ENCODE peak calls at places on chromosomes 3 and 15, in eight cellular contexts. G is RWPE2, S is A549, X is tibial nerve, D is PC-3, V is colonic mucosa, U is A673, T is GM23248. O is an unnamed sample. For H3K4me1, the result is how much of the 10 kb centered on the place peaks cover.

GRCh38 chr3:157201648-157202278 is 41.8 kb upstream of the CCNL1 start:
- DNase-seq in G (no peak), S (peak), X (no peak), D (peak), V (no peak), U (peak), T (peak), O (no peak)

GRCh38 chr3:16448691-16449090 is 64.8 kb downstream of the RFTN1 start:
- DNase-seq in G (peak), S (peak), X (no peak), D (peak), V (peak), U (peak), T (peak), O (peak)

GRCh38 chr3:157544501-157545139 is 41.4 kb upstream of the VEPH1 start:
- DNase-seq in G (no peak), S (no peak), X (no peak), D (no peak), V (no peak), U (no peak), T (peak), O (no peak)

GRCh38 chr15:74144153-74144775 is 13.9 kb downstream of the ISLR2 start:
- DNase-seq in G (no peak), S (peak), X (no peak), D (no peak), V (no peak), U (no peak), T (no peak), O (no peak)

GRCh38 chr3:126159476-126159875 is 20.9 kb downstream of the ALDH1L1 start:
- DNase-seq in G (no peak), S (no peak), X (no peak), D (no peak), V (no peak), U (no peak), T (no peak), O (no peak)

GRCh38 chr15:93029613-93030429 is 59.2 kb downstream of the RGMA start:
- DNase-seq in G (peak), S (no peak), X (no peak), D (peak), V (no peak), U (no peak), T (peak), O (no peak)

GRCh38 chr3:102113421-102114041 is 264.2 kb downstream of the NFKBIZ start:
- DNase-seq in G (no peak), S (peak), X (no peak), D (peak), V (no peak), U (no peak), T (no peak), O (no peak)

GRCh38 chr3:197906023-197906849 is 43.8 kb upstream of the RPL35A start:
- DNase-seq in G (peak), S (peak), X (peak), D (peak), V (peak), U (peak), T (peak), O (peak)

GRCh38 chr15:85754993-85755392 is 39.7 kb downstream of the KLHL25 start:
- DNase-seq in G (peak), S (no peak), X (peak), D (no peak), V (no peak), U (no peak), T (peak), O (peak)

GRCh38 chr3:120646771-120647449 is 35.1 kb downstream of the HGD start:
- DNase-seq in G (no peak), S (no peak), X (no peak), D (no peak), V (no peak), U (no peak), T (no peak), O (no peak)

GRCh38 chr3:59908280-59908679 is 858.5 kb upstream of the CFAP20DC start:
- DNase-seq in G (no peak), S (no peak), X (no peak), D (no peak), V (no peak), U (no peak), T (no peak), O (no peak)

GRCh38 chr3:73791356-73791755 is 166.6 kb upstream of the PDZRN3 start:
- DNase-seq in G (no peak), S (no peak), X (no peak), D (no peak), V (no peak), U (no peak), T (peak), O (no peak)

GRCh38 chr15:82066455-82066854 is 20.6 kb upstream of the MEX3B start:
- DNase-seq in G (no peak), S (no peak), X (no peak), D (no peak), V (no peak), U (no peak), T (no peak), O (no peak)

GRCh38 chr3:159245871-159246270 is 444.0 kb downstream of the MFSD1 start:
- DNase-seq in G (no peak), S (no peak), X (no peak), D (peak), V (no peak), U (no peak), T (no peak), O (no peak)

GRCh38 chr15:76065267-76065666 is 5.5 kb downstream of the TMEM266 start:
- DNase-seq in G (no peak), S (no peak), X (no peak), D (no peak), V (no peak), U (no peak), T (no peak), O (no peak)

GRCh38 chr15:88061452-88061851 is 195.1 kb downstream of the NTRK3 start:
- DNase-seq in G (no peak), S (no peak), X (no peak), D (no peak), V (no peak), U (no peak), T (no peak), O (no peak)

GRCh38 chr15:62307551-62307950 is 142.5 kb upstream of the C2CD4B start:
- DNase-seq in G (peak), S (no peak), X (no peak), D (peak), V (no peak), U (peak), T (peak), O (no peak)

GRCh38 chr15:75727031-75727531 is 14.4 kb upstream of the CSPG4 start:
- DNase-seq in G (peak), S (no peak), X (peak), D (no peak), V (no peak), U (no peak), T (no peak), O (no peak)

GRCh38 chr15:22866066-22866465 is 27.6 kb downstream of the NIPA2 start:
- DNase-seq in G (no peak), S (no peak), X (no peak), D (peak), V (no peak), U (no peak), T (no peak), O (no peak)

GRCh38 chr3:151227438-151228290 is 24.6 kb upstream of the GPR171 start:
- DNase-seq in G (no peak), S (peak), X (peak), D (peak), V (peak), U (peak), T (peak), O (peak)

GRCh38 chr3:42190701-42191442 is 75.1 kb downstream of the CCK start:
- DNase-seq in G (no peak), S (peak), X (peak), D (peak), V (peak), U (peak), T (peak), O (no peak)

DNA sequence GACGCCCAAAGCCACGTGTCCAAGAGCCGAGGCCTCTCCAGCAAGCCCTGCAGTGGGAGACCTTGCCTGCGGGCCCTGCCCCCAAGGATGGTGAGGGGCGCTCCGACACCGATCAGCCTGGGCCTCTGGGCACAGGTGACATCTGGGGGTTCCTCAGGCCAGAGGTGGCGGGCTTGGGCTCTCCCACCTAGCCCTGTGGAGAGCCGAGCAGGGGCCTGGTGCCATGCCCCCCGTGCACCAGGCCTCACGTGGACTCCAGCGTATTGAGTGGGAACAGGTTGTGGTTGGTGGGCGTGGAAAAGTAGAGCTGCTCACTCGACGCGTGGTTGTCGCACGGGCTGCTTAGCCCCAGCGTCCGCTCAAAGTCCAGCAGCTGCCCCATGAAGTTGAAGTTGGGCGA is 5.8 kb downstream of the DUSP7 start:
- DNase-seq in G (no peak), S (no peak), X (no peak), D (no peak), V (no peak), U (no peak), T (no peak), O (no peak)
- H3K4me1 ChIP-seq in G (under half), S (under half), X (under half), D (half or more), V (under half), U (under half), T (under half), O (half or more)

DNA sequence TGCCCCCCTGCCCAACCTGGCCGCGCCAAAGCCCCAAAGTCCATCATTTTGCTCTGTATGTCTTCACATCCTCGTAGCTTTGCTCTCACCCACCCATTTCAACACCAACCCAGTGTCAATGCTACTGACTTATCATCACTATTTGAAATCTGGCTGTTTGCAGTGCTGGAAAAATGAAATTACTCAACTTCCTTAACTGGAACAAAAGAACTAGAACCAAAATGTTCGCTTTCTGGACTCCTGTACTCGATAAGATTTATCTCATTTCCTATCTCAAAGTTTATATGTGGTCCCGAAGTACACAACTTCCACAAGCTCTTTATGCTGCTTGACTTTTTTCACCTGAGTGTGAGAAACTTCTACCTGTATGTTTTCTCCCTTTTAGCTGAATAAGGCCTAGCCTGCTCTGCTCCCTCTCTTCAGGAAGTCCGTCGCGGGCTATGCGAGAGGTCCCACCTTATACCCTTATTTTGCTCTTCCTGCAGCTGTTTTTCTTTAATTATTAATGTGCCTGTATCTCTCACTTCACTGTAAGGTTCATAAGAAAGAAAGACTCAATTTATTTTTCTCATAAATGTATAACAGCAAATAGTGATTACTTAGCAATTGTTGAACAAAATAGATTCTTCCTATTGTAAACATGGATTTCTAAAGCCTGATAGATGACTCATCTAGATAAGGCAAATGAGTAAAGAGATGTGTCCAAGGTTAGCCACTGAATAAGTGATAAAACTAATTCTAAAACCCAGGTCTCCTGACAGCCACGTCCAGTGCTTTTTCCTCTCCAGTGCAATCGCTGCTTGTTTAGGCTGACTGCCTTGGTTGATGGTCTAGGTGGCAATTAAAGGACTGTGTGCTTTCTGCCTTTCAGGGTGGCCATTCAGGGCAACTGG is 464.1 kb upstream of the TPRG1 start:
- DNase-seq in G (no peak), S (no peak), X (no peak), D (no peak), V (no peak), U (no peak), T (no peak), O (no peak)
- H3K4me1 ChIP-seq in G (under half), S (under half), X (under half), D (under half), V (under half), U (under half), T (under half), O (under half)

GRCh38 chr3:33184863-33185262 is 33.7 kb downstream of the SUSD5 start:
- DNase-seq in G (no peak), S (no peak), X (no peak), D (no peak), V (no peak), U (no peak), T (no peak), O (no peak)
- H3K4me1 ChIP-seq in G (under half), S (under half), X (under half), D (under half), V (under half), U (under half), T (under half), O (under half)

DNA sequence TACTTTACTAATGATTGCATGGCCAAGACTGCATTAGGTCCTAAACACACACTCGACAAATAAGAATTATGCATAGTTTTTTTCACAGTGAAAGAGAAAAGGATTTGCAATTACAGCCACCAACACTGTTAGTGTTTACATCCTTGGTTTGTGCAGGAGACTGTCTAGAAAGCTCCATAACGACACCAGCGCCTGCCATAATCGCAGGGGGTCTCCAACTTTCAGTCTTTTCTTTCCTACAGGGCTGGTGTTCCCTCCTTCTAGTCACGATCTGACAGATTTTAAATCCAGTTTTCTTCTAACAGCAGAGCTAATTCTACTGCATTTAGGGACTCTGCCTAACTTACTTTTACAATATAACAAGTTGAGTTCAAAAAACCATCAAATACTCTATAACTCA is 58.0 kb downstream of the CLASP2 start:
- DNase-seq in G (no peak), S (no peak), X (no peak), D (no peak), V (no peak), U (no peak), T (no peak), O (no peak)
- H3K4me1 ChIP-seq in G (under half), S (under half), X (under half), D (under half), V (under half), U (under half), T (under half), O (half or more)

GRCh38 chr3:194485876-194486539 is 794 bp downstream of the ATP13A3 start:
- DNase-seq in G (no peak), S (no peak), X (no peak), D (peak), V (peak), U (peak), T (peak), O (peak)
- H3K4me1 ChIP-seq in G (under half), S (half or more), X (under half), D (under half), V (under half), U (under half), T (half or more), O (half or more)

DNA sequence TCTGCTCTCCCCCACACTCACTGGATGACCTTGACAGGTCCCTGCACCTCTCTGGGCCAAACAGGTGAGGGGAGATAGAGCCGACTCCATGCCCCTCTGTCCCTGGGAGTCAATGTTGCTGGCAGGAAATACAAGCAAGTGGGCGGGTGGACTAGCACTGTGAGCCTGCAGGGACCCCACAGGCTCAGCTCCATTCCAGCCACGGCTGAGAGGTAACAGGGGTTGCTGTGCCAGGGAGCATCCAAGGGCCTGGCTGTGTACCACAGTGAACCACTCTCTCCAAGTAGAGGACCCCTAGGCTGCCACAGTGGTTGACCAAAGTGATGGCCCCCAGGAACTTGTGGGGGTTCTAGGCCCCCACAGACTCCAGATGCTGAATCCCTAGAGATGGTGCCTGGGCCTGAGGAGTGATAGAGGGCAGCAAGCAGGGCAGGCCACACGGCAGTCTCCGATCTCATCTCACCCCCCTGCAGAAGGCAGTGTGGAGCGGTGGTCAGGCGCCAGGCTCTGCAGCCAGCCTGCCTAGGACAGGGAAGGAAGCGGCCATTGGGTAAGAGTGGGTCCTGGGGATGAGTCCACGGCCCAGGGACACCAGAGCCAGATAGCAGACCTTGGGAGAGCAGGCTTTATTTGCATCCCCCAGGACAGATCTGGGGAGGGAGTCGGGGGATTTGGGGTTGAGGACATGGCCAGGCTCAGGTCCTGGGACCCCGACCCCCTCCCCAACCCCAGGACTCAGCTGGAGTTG is 3.2 kb downstream of the TNNC1 start:
- DNase-seq in G (no peak), S (no peak), X (no peak), D (no peak), V (no peak), U (no peak), T (no peak), O (no peak)
- H3K4me1 ChIP-seq in G (under half), S (under half), X (under half), D (under half), V (under half), U (under half), T (under half), O (half or more)

DNA sequence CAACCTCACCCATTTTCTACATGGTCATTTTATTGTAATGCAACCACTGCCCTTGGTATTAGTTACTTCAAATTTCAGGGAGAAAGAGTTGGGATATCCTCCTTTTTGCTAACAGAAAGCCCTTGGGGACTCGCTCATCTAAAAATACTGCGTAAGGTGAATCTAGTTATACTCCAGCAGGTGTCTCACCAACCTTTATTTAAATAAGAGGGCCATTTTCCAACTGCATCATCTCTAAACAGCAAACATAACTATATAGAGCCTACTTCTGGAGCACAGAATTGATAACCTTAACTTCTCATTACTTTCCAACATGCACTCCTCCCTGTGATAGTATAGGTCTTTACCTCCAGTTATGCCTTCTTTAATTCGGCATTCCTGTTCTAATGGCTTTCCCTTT is 77.5 kb downstream of the TBL1XR1 start:
- DNase-seq in G (no peak), S (no peak), X (no peak), D (no peak), V (no peak), U (no peak), T (no peak), O (no peak)
- H3K4me1 ChIP-seq in G (under half), S (under half), X (under half), D (under half), V (under half), U (half or more), T (under half), O (half or more)

O was measured in left ventricle myocardium inferior.